ENCODE peak calls at places on chromosomes 11 and 22, in ten cellular contexts. One of them, this sample, is unnamed.

GRCh38 chr11:42465613-42466012 is 846.2 kb upstream of the API5 start:
- DNase-seq in astrocyte of the spinal cord: no peak
- DNase-seq in sigmoid colon: no peak
- DNase-seq in islet precursor cell: no peak
- DNase-seq in HCT116: no peak
- DNase-seq in breast epithelium: no peak
- DNase-seq in GM12865: no peak
- DNase-seq in Right ventricle myocardium superior: no peak
- DNase-seq in pancreas: no peak
- DNase-seq in HTR-8/SVneo: no peak
- DNase-seq in this sample: no peak

GRCh38 chr11:134514354-134514951 is 102.4 kb upstream of the B3GAT1 start:
- DNase-seq in astrocyte of the spinal cord: no peak
- DNase-seq in HTR-8/SVneo: no peak
- DNase-seq in pancreas: no peak
- DNase-seq in sigmoid colon: peak; percentile 56
- DNase-seq in islet precursor cell: peak; percentile 40
- DNase-seq in Right ventricle myocardium superior: peak; percentile 30
- DNase-seq in breast epithelium: peak; percentile 45
- DNase-seq in HCT116: no peak
- DNase-seq in GM12865: no peak
- DNase-seq in this sample: no peak

GRCh38 chr11:85318573-85318972 is 308.6 kb downstream of the DLG2 start:
- DNase-seq in pancreas: no peak
- DNase-seq in HTR-8/SVneo: no peak
- DNase-seq in HCT116: no peak
- DNase-seq in astrocyte of the spinal cord: no peak
- DNase-seq in sigmoid colon: no peak
- DNase-seq in islet precursor cell: no peak
- DNase-seq in breast epithelium: no peak
- DNase-seq in Right ventricle myocardium superior: no peak
- DNase-seq in GM12865: no peak
- DNase-seq in this sample: no peak

GRCh38 chr11:1756791-1757771 is 6.6 kb downstream of the CTSD start:
- DNase-seq in GM12865: no peak
- DNase-seq in sigmoid colon: no peak
- DNase-seq in HTR-8/SVneo: no peak
- DNase-seq in Right ventricle myocardium superior: peak; percentile 37
- DNase-seq in breast epithelium: no peak
- DNase-seq in astrocyte of the spinal cord: no peak
- DNase-seq in HCT116: no peak
- DNase-seq in pancreas: no peak
- DNase-seq in islet precursor cell: no peak
- DNase-seq in this sample: no peak

GRCh38 chr11:76371170-76371569 is 9.8 kb downstream of the THAP12 start:
- DNase-seq in HTR-8/SVneo: peak; percentile 37
- DNase-seq in astrocyte of the spinal cord: peak; percentile 73
- DNase-seq in HCT116: peak; percentile 28
- DNase-seq in pancreas: no peak
- DNase-seq in GM12865: peak; percentile 39
- DNase-seq in islet precursor cell: no peak
- DNase-seq in breast epithelium: no peak
- DNase-seq in sigmoid colon: no peak
- DNase-seq in Right ventricle myocardium superior: no peak
- DNase-seq in this sample: peak; percentile 22

GRCh38 chr11:69640260-69640994 is 529 bp upstream of the CCND1 start:
- DNase-seq in pancreas: no peak
- DNase-seq in HCT116: no peak
- DNase-seq in astrocyte of the spinal cord: no peak
- DNase-seq in sigmoid colon: peak; percentile 66
- DNase-seq in HTR-8/SVneo: no peak
- DNase-seq in Right ventricle myocardium superior: peak; percentile 66
- DNase-seq in GM12865: no peak
- DNase-seq in islet precursor cell: peak; percentile 51
- DNase-seq in breast epithelium: no peak
- DNase-seq in this sample: no peak

GRCh38 chr11:107276057-107276456 is 181.6 kb downstream of the CWF19L2 start:
- DNase-seq in pancreas: no peak
- DNase-seq in astrocyte of the spinal cord: no peak
- DNase-seq in islet precursor cell: no peak
- DNase-seq in breast epithelium: no peak
- DNase-seq in HCT116: no peak
- DNase-seq in Right ventricle myocardium superior: no peak
- DNase-seq in sigmoid colon: no peak
- DNase-seq in GM12865: no peak
- DNase-seq in HTR-8/SVneo: no peak
- DNase-seq in this sample: no peak

GRCh38 chr11:108117746-108118371 is 3.5 kb upstream of the ACAT1 start:
- DNase-seq in HCT116: peak; percentile 52
- DNase-seq in GM12865: peak; percentile 62
- DNase-seq in breast epithelium: no peak
- DNase-seq in pancreas: no peak
- DNase-seq in Right ventricle myocardium superior: no peak
- DNase-seq in HTR-8/SVneo: peak; percentile 75
- DNase-seq in astrocyte of the spinal cord: peak; percentile 72
- DNase-seq in sigmoid colon: no peak
- DNase-seq in islet precursor cell: no peak
- DNase-seq in this sample: no peak

GRCh38 chr11:2468363-2469240 is 23.8 kb downstream of the KCNQ1 start:
- DNase-seq in Right ventricle myocardium superior: peak; percentile 17
- DNase-seq in sigmoid colon: peak; percentile 46
- DNase-seq in islet precursor cell: no peak
- DNase-seq in pancreas: peak; percentile 11
- DNase-seq in HTR-8/SVneo: no peak
- DNase-seq in HCT116: no peak
- DNase-seq in astrocyte of the spinal cord: no peak
- DNase-seq in breast epithelium: no peak
- DNase-seq in GM12865: no peak
- DNase-seq in this sample: no peak

GRCh38 chr11:77457340-77457739 is 16.6 kb downstream of the PAK1 start:
- DNase-seq in GM12865: no peak
- DNase-seq in HTR-8/SVneo: no peak
- DNase-seq in sigmoid colon: no peak
- DNase-seq in HCT116: no peak
- DNase-seq in breast epithelium: no peak
- DNase-seq in astrocyte of the spinal cord: no peak
- DNase-seq in islet precursor cell: no peak
- DNase-seq in pancreas: no peak
- DNase-seq in Right ventricle myocardium superior: no peak
- DNase-seq in this sample: no peak

GRCh38 chr11:44281151-44281550 is 28.8 kb downstream of the ALX4 start:
- DNase-seq in GM12865: no peak
- DNase-seq in Right ventricle myocardium superior: no peak
- DNase-seq in sigmoid colon: no peak
- DNase-seq in pancreas: no peak
- DNase-seq in islet precursor cell: no peak
- DNase-seq in breast epithelium: no peak
- DNase-seq in HTR-8/SVneo: no peak
- DNase-seq in astrocyte of the spinal cord: no peak
- DNase-seq in HCT116: no peak
- DNase-seq in this sample: no peak

GRCh38 chr22:39343259-39344045 is 6.3 kb upstream of the SYNGR1 start:
- DNase-seq in pancreas: peak; percentile 68
- DNase-seq in GM12865: peak; percentile 67
- DNase-seq in islet precursor cell: peak; percentile 89
- DNase-seq in HTR-8/SVneo: peak; percentile 45
- DNase-seq in astrocyte of the spinal cord: peak; percentile 55
- DNase-seq in Right ventricle myocardium superior: no peak
- DNase-seq in breast epithelium: peak; percentile 73
- DNase-seq in HCT116: peak; percentile 36
- DNase-seq in sigmoid colon: no peak
- DNase-seq in this sample: peak; percentile 32

GRCh38 chr22:43995798-43996169 is 28.3 kb upstream of the PARVB start:
- DNase-seq in HCT116: no peak
- DNase-seq in breast epithelium: no peak
- DNase-seq in HTR-8/SVneo: no peak
- DNase-seq in astrocyte of the spinal cord: no peak
- DNase-seq in sigmoid colon: no peak
- DNase-seq in islet precursor cell: no peak
- DNase-seq in GM12865: no peak
- DNase-seq in Right ventricle myocardium superior: no peak
- DNase-seq in pancreas: no peak
- DNase-seq in this sample: no peak

GRCh38 chr11:120200677-120201076 is 10.2 kb upstream of the OAF start:
- DNase-seq in sigmoid colon: no peak
- DNase-seq in astrocyte of the spinal cord: peak; percentile 31
- DNase-seq in Right ventricle myocardium superior: no peak
- DNase-seq in HCT116: no peak
- DNase-seq in GM12865: no peak
- DNase-seq in HTR-8/SVneo: no peak
- DNase-seq in breast epithelium: no peak
- DNase-seq in islet precursor cell: no peak
- DNase-seq in pancreas: no peak
- DNase-seq in this sample: no peak

GRCh38 chr11:75884321-75884720 is 69.3 kb downstream of the UVRAG start:
- DNase-seq in GM12865: no peak
- DNase-seq in HTR-8/SVneo: no peak
- DNase-seq in pancreas: no peak
- DNase-seq in sigmoid colon: no peak
- DNase-seq in islet precursor cell: no peak
- DNase-seq in astrocyte of the spinal cord: no peak
- DNase-seq in HCT116: no peak
- DNase-seq in Right ventricle myocardium superior: no peak
- DNase-seq in breast epithelium: no peak
- DNase-seq in this sample: no peak

GRCh38 chr11:44279483-44279882 is 30.5 kb downstream of the ALX4 start:
- DNase-seq in Right ventricle myocardium superior: no peak
- DNase-seq in HCT116: no peak
- DNase-seq in islet precursor cell: no peak
- DNase-seq in breast epithelium: no peak
- DNase-seq in astrocyte of the spinal cord: no peak
- DNase-seq in HTR-8/SVneo: no peak
- DNase-seq in sigmoid colon: peak; percentile 55
- DNase-seq in pancreas: no peak
- DNase-seq in GM12865: no peak
- DNase-seq in this sample: no peak

GRCh38 chr22:23772315-23773246 is at the start of gene MMP11:
- DNase-seq in HCT116: no peak
- DNase-seq in islet precursor cell: peak; percentile 88
- DNase-seq in GM12865: peak; percentile 58
- DNase-seq in pancreas: peak; percentile 63
- DNase-seq in Right ventricle myocardium superior: peak; percentile 80
- DNase-seq in breast epithelium: no peak
- DNase-seq in sigmoid colon: peak; percentile 83
- DNase-seq in HTR-8/SVneo: no peak
- DNase-seq in astrocyte of the spinal cord: no peak
- DNase-seq in this sample: no peak

GRCh38 chr11:75428301-75428724 is 4.7 kb downstream of the KLHL35 start:
- DNase-seq in astrocyte of the spinal cord: peak; percentile 91
- DNase-seq in sigmoid colon: peak; percentile 92
- DNase-seq in HTR-8/SVneo: peak; percentile 90
- DNase-seq in pancreas: peak; percentile 91
- DNase-seq in HCT116: no peak
- DNase-seq in islet precursor cell: no peak
- DNase-seq in breast epithelium: peak; percentile 81
- DNase-seq in Right ventricle myocardium superior: peak; percentile 97
- DNase-seq in GM12865: peak; percentile 50
- DNase-seq in this sample: no peak

GRCh38 chr22:22684605-22685561 is 40.5 kb downstream of the GGTLC2 start:
- DNase-seq in HTR-8/SVneo: no peak
- DNase-seq in sigmoid colon: peak; percentile 43
- DNase-seq in astrocyte of the spinal cord: peak; percentile 42
- DNase-seq in HCT116: no peak
- DNase-seq in breast epithelium: no peak
- DNase-seq in islet precursor cell: peak; percentile 66
- DNase-seq in GM12865: peak; percentile 59
- DNase-seq in Right ventricle myocardium superior: no peak
- DNase-seq in pancreas: no peak
- DNase-seq in this sample: no peak

GRCh38 chr22:30830907-30831306 is 136.2 kb downstream of the OSBP2 start:
- DNase-seq in HCT116: peak; percentile 81
- DNase-seq in pancreas: no peak
- DNase-seq in breast epithelium: no peak
- DNase-seq in islet precursor cell: no peak
- DNase-seq in HTR-8/SVneo: peak; percentile 13
- DNase-seq in Right ventricle myocardium superior: no peak
- DNase-seq in GM12865: no peak
- DNase-seq in astrocyte of the spinal cord: peak; percentile 86
- DNase-seq in sigmoid colon: no peak
- DNase-seq in this sample: peak; percentile 30

GRCh38 chr11:106794058-106794457 is 224.2 kb downstream of the GUCY1A2 start:
- DNase-seq in pancreas: no peak
- DNase-seq in sigmoid colon: no peak
- DNase-seq in astrocyte of the spinal cord: peak; percentile 8
- DNase-seq in breast epithelium: no peak
- DNase-seq in islet precursor cell: no peak
- DNase-seq in Right ventricle myocardium superior: no peak
- DNase-seq in HTR-8/SVneo: no peak
- DNase-seq in HCT116: no peak
- DNase-seq in GM12865: no peak
- DNase-seq in this sample: no peak

GRCh38 chr11:36608491-36609199 is 10.6 kb upstream of the RAG2 start:
- DNase-seq in pancreas: no peak
- DNase-seq in astrocyte of the spinal cord: no peak
- DNase-seq in sigmoid colon: no peak
- DNase-seq in islet precursor cell: no peak
- DNase-seq in HTR-8/SVneo: no peak
- DNase-seq in breast epithelium: no peak
- DNase-seq in HCT116: no peak
- DNase-seq in GM12865: no peak
- DNase-seq in Right ventricle myocardium superior: no peak
- DNase-seq in this sample: no peak

GRCh38 chr11:28834877-28835276 is 726.7 kb downstream of the METTL15 start:
- DNase-seq in sigmoid colon: no peak
- DNase-seq in HTR-8/SVneo: no peak
- DNase-seq in pancreas: no peak
- DNase-seq in breast epithelium: no peak
- DNase-seq in Right ventricle myocardium superior: no peak
- DNase-seq in islet precursor cell: no peak
- DNase-seq in HCT116: no peak
- DNase-seq in GM12865: no peak
- DNase-seq in astrocyte of the spinal cord: peak; percentile 88
- DNase-seq in this sample: no peak

GRCh38 chr22:40498454-40499186 is 128.2 kb downstream of the SGSM3 start:
- DNase-seq in astrocyte of the spinal cord: peak; percentile 92
- DNase-seq in HTR-8/SVneo: peak; percentile 57
- DNase-seq in sigmoid colon: no peak
- DNase-seq in Right ventricle myocardium superior: no peak
- DNase-seq in GM12865: peak; percentile 62
- DNase-seq in breast epithelium: no peak
- DNase-seq in islet precursor cell: peak; percentile 96
- DNase-seq in HCT116: peak; percentile 91
- DNase-seq in pancreas: no peak
- DNase-seq in this sample: peak; percentile 98

GRCh38 chr11:12675951-12676711 is 1.9 kb downstream of the TEAD1 start:
- DNase-seq in breast epithelium: no peak
- DNase-seq in HCT116: no peak
- DNase-seq in Right ventricle myocardium superior: no peak
- DNase-seq in islet precursor cell: peak; percentile 69
- DNase-seq in astrocyte of the spinal cord: peak; percentile 67
- DNase-seq in HTR-8/SVneo: no peak
- DNase-seq in sigmoid colon: peak; percentile 80
- DNase-seq in GM12865: peak; percentile 24
- DNase-seq in pancreas: no peak
- DNase-seq in this sample: no peak

GRCh38 chr11:134358165-134358852 is 26.5 kb downstream of the GLB1L2 start:
- DNase-seq in breast epithelium: peak; percentile 22
- DNase-seq in GM12865: no peak
- DNase-seq in Right ventricle myocardium superior: no peak
- DNase-seq in HTR-8/SVneo: no peak
- DNase-seq in sigmoid colon: peak; percentile 42
- DNase-seq in astrocyte of the spinal cord: no peak
- DNase-seq in pancreas: no peak
- DNase-seq in HCT116: no peak
- DNase-seq in islet precursor cell: no peak
- DNase-seq in this sample: no peak

GRCh38 chr11:126189109-126189929 is 22.1 kb downstream of the RPUSD4 start:
- DNase-seq in breast epithelium: no peak
- DNase-seq in Right ventricle myocardium superior: no peak
- DNase-seq in HCT116: no peak
- DNase-seq in islet precursor cell: peak; percentile 65
- DNase-seq in pancreas: no peak
- DNase-seq in sigmoid colon: no peak
- DNase-seq in GM12865: peak; percentile 69
- DNase-seq in HTR-8/SVneo: no peak
- DNase-seq in astrocyte of the spinal cord: no peak
- DNase-seq in this sample: no peak

GRCh38 chr11:114216804-114217195 is 79.4 kb upstream of the NNMT start:
- DNase-seq in HCT116: no peak
- DNase-seq in sigmoid colon: no peak
- DNase-seq in breast epithelium: no peak
- DNase-seq in HTR-8/SVneo: no peak
- DNase-seq in GM12865: no peak
- DNase-seq in islet precursor cell: no peak
- DNase-seq in pancreas: no peak
- DNase-seq in Right ventricle myocardium superior: no peak
- DNase-seq in astrocyte of the spinal cord: no peak
- DNase-seq in this sample: no peak

This sample was measured in Panc1.